ENCODE peak calls at places on chromosome 15, in seven cellular contexts. Y is trophoblast cell, F is mesendoderm, E is neuronal stem cell, W is H1, D is H9, P is mesenchymal stem cell. S is an unnamed sample.

GRCh38 chr15:43776101-43776717 is 557 bp downstream of the ELL3 start:
- DNase-seq in E (peak; percentile 14), F (peak; percentile 63), W (peak; percentile 84), P (no peak), D (peak; percentile 73), Y (peak; percentile 34), S (no peak)

GRCh38 chr15:74133703-74134386 is 3.5 kb downstream of the ISLR2 start:
- DNase-seq in P (no peak), F (peak; percentile 52), Y (no peak), W (peak; percentile 69), D (no peak), E (no peak), S (no peak)

GRCh38 chr15:66089049-66089448 is 164.5 kb downstream of the MEGF11 start:
- DNase-seq in F (no peak), E (no peak), D (no peak), W (no peak), P (no peak), Y (no peak), S (no peak)

GRCh38 chr15:60179786-60180391 is 175.8 kb downstream of the FOXB1 start:
- DNase-seq in P (peak; percentile 49), E (peak; percentile 17), Y (peak; percentile 74), D (no peak), F (peak; percentile 49), W (no peak), S (peak; percentile 61)

GRCh38 chr15:76285241-76285825 is 25.9 kb downstream of the ETFA start:
- DNase-seq in P (peak; percentile 19), Y (no peak), W (no peak), D (no peak), F (no peak), E (no peak), S (peak; percentile 1)

GRCh38 chr15:41115652-41116115 is 396 bp downstream of the INO80 start:
- DNase-seq in E (peak; percentile 44), F (peak; percentile 79), Y (peak; percentile 48), P (peak; percentile 72), D (no peak), W (no peak), S (peak; percentile 48)

GRCh38 chr15:60830479-60830878 is 351.5 kb upstream of the ICE2 start:
- DNase-seq in F (no peak), D (no peak), P (peak; percentile 40), W (no peak), E (no peak), Y (no peak), S (peak; percentile 33)

GRCh38 chr15:41585140-41586047 is 26.4 kb downstream of the TYRO3 start:
- DNase-seq in W (peak; percentile 83), F (peak; percentile 83), E (no peak), Y (peak; percentile 91), P (peak; percentile 74), D (peak; percentile 53), S (peak; percentile 44)

GRCh38 chr15:62989366-62990055 is 53.0 kb upstream of the TPM1 start:
- DNase-seq in D (no peak), E (no peak), Y (no peak), W (no peak), P (no peak), F (no peak), S (peak; percentile 17)

GRCh38 chr15:27017168-27017809 is 46.3 kb downstream of the GABRG3 start:
- DNase-seq in E (peak; percentile 69), F (peak; percentile 89), P (peak; percentile 30), W (peak; percentile 94), Y (peak; percentile 45), D (peak; percentile 83), S (peak; percentile 58)

GRCh38 chr15:22980189-22981136 is at the start of gene CYFIP1:
- DNase-seq in D (peak; percentile 79), F (peak; percentile 89), P (peak; percentile 90), E (peak; percentile 66), W (peak; percentile 86), Y (peak; percentile 90), S (peak; percentile 83)

GRCh38 chr15:100090411-100090810 is 251.4 kb downstream of the ADAMTS17 start:
- DNase-seq in D (no peak), E (no peak), P (no peak), W (no peak), F (peak; percentile 25), Y (no peak), S (no peak)

GRCh38 chr15:39300451-39301153 is 280.3 kb upstream of the THBS1 start:
- DNase-seq in F (peak; percentile 81), W (no peak), P (peak; percentile 69), D (no peak), Y (peak; percentile 90), E (no peak), S (peak; percentile 66)

GRCh38 chr15:39304931-39305728 is 275.7 kb upstream of the THBS1 start:
- DNase-seq in P (no peak), W (no peak), F (no peak), Y (no peak), E (no peak), D (no peak), S (no peak)

GRCh38 chr15:39302936-39303335 is 277.9 kb upstream of the THBS1 start:
- DNase-seq in F (no peak), P (no peak), E (no peak), Y (no peak), W (no peak), D (no peak), S (no peak)

GRCh38 chr15:39301589-39301999 is 279.3 kb upstream of the THBS1 start:
- DNase-seq in P (peak; percentile 71), Y (peak; percentile 7), D (no peak), W (no peak), E (no peak), F (no peak), S (peak; percentile 77)

DNA sequence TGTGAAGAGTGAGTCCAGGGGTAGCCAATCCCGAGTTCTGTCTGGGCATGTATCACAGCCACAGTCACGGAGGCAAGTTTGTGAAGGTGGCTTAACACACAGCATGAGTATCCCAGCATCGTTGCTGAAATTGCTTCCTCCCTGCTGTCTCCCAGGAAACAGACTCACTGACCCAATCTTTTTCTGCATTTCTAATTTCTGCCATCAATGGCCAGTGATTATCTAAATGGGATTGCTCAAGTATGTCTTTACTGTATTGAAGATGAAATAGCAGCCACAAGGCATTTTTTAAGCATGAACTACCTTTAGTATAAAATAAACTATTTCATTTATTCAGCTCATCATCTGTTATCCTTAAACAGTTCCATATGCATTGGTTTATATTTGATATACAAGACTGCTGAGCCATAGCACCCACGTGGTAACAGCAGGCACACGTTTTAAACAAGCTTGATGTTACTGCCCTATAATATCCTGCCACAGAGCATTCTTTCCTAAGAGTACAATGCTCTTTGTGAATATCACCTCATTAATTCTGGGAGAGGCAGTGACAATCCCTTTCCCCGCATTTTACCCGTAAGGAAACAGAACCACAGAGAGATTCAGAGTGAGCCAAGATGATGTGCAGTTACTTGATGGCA is 276.6 kb upstream of the THBS1 start:
- DNase-seq in E (no peak), P (no peak), F (no peak), D (no peak), Y (no peak), W (no peak), S (peak; percentile 99)
- H3K9ac ChIP-seq in E (no peak overlapping the region), P (peak overlapping the region; percentile 20), F (no peak overlapping the region), D (no peak overlapping the region), Y (no peak overlapping the region), W (no peak overlapping the region), S (peak overlapping the region; percentile 72)

DNA sequence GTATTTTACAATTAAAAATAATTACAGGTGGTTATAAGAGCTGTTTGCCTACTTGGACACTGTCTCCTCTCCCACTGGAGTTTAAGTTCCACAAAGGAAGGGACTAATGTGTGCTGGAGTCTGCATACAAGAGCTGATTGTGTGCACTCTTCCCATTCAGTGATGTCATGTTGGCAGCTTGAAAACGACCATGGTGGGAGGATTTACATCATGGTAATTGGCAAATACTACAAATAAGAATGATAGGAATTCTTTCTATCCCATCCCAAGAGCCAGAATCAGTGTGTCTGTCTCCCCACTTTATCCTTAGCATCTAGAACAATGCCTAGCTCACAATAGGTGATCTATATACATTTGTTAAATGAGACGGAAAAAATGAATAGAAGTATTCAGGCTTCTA is 14.1 kb downstream of the ITGA11 start:
- DNase-seq in P (peak; percentile 27), E (no peak), W (peak; percentile 2), F (no peak), Y (no peak), D (peak; percentile 4), S (peak; percentile 50)
- H3K23ac ChIP-seq in P (no peak overlapping the region), E (no peak overlapping the region), W (no peak overlapping the region), F (no peak overlapping the region), Y (no peak overlapping the region), D (no peak overlapping the region), S (peak overlapping the region; percentile 32)

GRCh38 chr15:90049666-90050604 is 48.8 kb downstream of the ZNF710 start:
- DNase-seq in D (no peak), P (no peak), W (no peak), F (no peak), E (no peak), Y (no peak), S (no peak)
- H3K9ac ChIP-seq in D (no peak overlapping the region), P (no peak overlapping the region), W (no peak overlapping the region), F (no peak overlapping the region), E (peak overlapping the region; percentile 0), Y (no peak overlapping the region), S (no peak overlapping the region)

GRCh38 chr15:78024883-78025282 is 52.6 kb downstream of the TBC1D2B start:
- DNase-seq in D (no peak), Y (no peak), E (no peak), F (no peak), P (no peak), W (no peak), S (no peak)
- H3K23ac ChIP-seq in D (no peak overlapping the region), Y (no peak overlapping the region), E (no peak overlapping the region), F (no peak overlapping the region), P (no peak overlapping the region), W (no peak overlapping the region), S (no peak overlapping the region)

GRCh38 chr15:94269954-94270353 is 38.6 kb downstream of the MCTP2 start:
- DNase-seq in P (no peak), Y (no peak), W (no peak), F (no peak), E (no peak), D (no peak), S (no peak)
- H3K9ac ChIP-seq in P (no peak overlapping the region), Y (no peak overlapping the region), W (no peak overlapping the region), F (no peak overlapping the region), E (no peak overlapping the region), D (no peak overlapping the region), S (no peak overlapping the region)

GRCh38 chr15:45183001-45183400 is 4.8 kb downstream of the SHF start:
- DNase-seq in F (peak; percentile 45), Y (peak; percentile 34), W (no peak), D (peak; percentile 61), E (no peak), P (no peak), S (no peak)

GRCh38 chr15:45179221-45179985 is 8.4 kb downstream of the SHF start:
- DNase-seq in D (peak; percentile 81), W (peak; percentile 75), P (no peak), Y (peak; percentile 64), F (peak; percentile 79), E (no peak), S (no peak)

GRCh38 chr15:45181491-45182285 is 6.1 kb downstream of the SHF start:
- DNase-seq in Y (no peak), F (no peak), W (no peak), E (no peak), D (no peak), P (no peak), S (no peak)

GRCh38 chr15:45180201-45180600 is 7.6 kb downstream of the SHF start:
- DNase-seq in P (no peak), W (no peak), Y (no peak), D (no peak), F (no peak), E (no peak), S (no peak)

GRCh38 chr15:45180648-45181436 is 6.9 kb downstream of the SHF start:
- DNase-seq in F (no peak), Y (no peak), P (no peak), D (no peak), E (no peak), W (no peak), S (no peak)
- H3K23ac ChIP-seq in F (no peak overlapping the region), Y (no peak overlapping the region), P (no peak overlapping the region), D (no peak overlapping the region), E (no peak overlapping the region), W (no peak overlapping the region), S (no peak overlapping the region)